ENCODE peak calls at places on chromosome X, in eight cellular contexts. Q is NCI-H524; X is Kasumi-1; N is GM18507; G is CD4-positive, alpha-beta T cell; R is stimulated activated CD4-positive, alpha-beta T cell treated with anti-CD3 and anti-CD28 coated beads, Interleukin-12 subunit alpha, Interleukin-12 subunit beta, amount 100 ng/mL, for 4 hours; T is T follicular helper cell; C is T-helper 22 cell. B is an unnamed sample.

GRCh38 chrX:46727445-46727844 is 31.5 kb downstream of the SLC9A7 start:
- DNase-seq in C (no peak), Q (no peak), T (no peak), N (no peak), R (no peak), X (no peak), G (no peak), B (no peak)

GRCh38 chrX:17564689-17565409 is 172.4 kb upstream of the SCML1 start:
- DNase-seq in X (no peak), G (no peak), Q (no peak), R (no peak), N (no peak), C (no peak), T (no peak), B (peak; percentile 57)

GRCh38 chrX:105533951-105534350 is 288.4 kb upstream of the NRK start:
- DNase-seq in T (no peak), X (no peak), C (no peak), N (no peak), R (no peak), G (no peak), Q (no peak), B (no peak)

GRCh38 chrX:48539345-48540014 is at the start of gene TBC1D25:
- DNase-seq in G (peak; percentile 94), C (peak; percentile 95), T (peak; percentile 96), X (peak; percentile 89), Q (peak; percentile 95), R (peak; percentile 93), N (peak; percentile 73), B (peak; percentile 95)

GRCh38 chrX:633043-633654 is 2.6 kb downstream of the SHOX start:
- DNase-seq in C (no peak), G (no peak), Q (no peak), T (no peak), N (no peak), R (no peak), X (no peak), B (no peak)

GRCh38 chrX:129731228-129731627 is 7.6 kb upstream of the XPNPEP2 start:
- DNase-seq in R (no peak), C (no peak), N (no peak), T (no peak), G (no peak), X (peak; percentile 9), Q (no peak), B (no peak)

GRCh38 chrX:136468391-136469103 is 19.2 kb upstream of the BRS3 start:
- DNase-seq in C (no peak), N (no peak), T (no peak), G (no peak), X (no peak), Q (no peak), R (no peak), B (no peak)

GRCh38 chrX:135257469-135257868 is 5.6 kb downstream of the ETDA start:
- DNase-seq in R (no peak), X (no peak), N (no peak), Q (no peak), T (no peak), G (no peak), C (no peak), B (no peak)

GRCh38 chrX:136636121-136636520 is 11.8 kb upstream of the CD40LG start:
- DNase-seq in T (no peak), R (no peak), X (no peak), C (no peak), G (no peak), Q (peak; percentile 39), N (no peak), B (no peak)

GRCh38 chrX:39755152-39756032 is 342.4 kb downstream of the BCOR start:
- DNase-seq in X (no peak), N (no peak), Q (no peak), G (no peak), T (no peak), R (no peak), C (no peak), B (peak; percentile 95)

GRCh38 chrX:136692271-136692670 is 44.3 kb downstream of the CD40LG start:
- DNase-seq in N (no peak), T (no peak), Q (no peak), G (no peak), R (no peak), X (no peak), C (no peak), B (no peak)

GRCh38 chrX:10112510-10112909 is 44.3 kb upstream of the CLCN4 start:
- DNase-seq in R (no peak), T (no peak), N (no peak), C (no peak), Q (no peak), G (no peak), X (no peak), B (no peak)

GRCh38 chrX:150219374-150220185 is 143.5 kb upstream of the MAMLD1 start:
- DNase-seq in N (no peak), Q (no peak), T (no peak), G (no peak), C (no peak), R (no peak), X (no peak), B (peak; percentile 96)

GRCh38 chrX:106401965-106402559 is 209.7 kb upstream of the RADX start:
- DNase-seq in G (no peak), R (no peak), X (no peak), N (no peak), Q (no peak), C (no peak), T (no peak), B (no peak)

GRCh38 chrX:113651306-113651705 is 810.7 kb upstream of the AMOT start:
- DNase-seq in Q (no peak), N (no peak), T (no peak), X (no peak), R (no peak), G (no peak), C (no peak), B (no peak)